ENCODE peak calls at places on chromosome 5, in six cellular contexts. One of them, this sample, is unnamed.

GRCh38 chr5:963673-964531 is 44.7 kb upstream of the NKD2 start:
- DNase-seq in foreskin fibroblast: peak
- DNase-seq in NB4: peak
- DNase-seq in fibroblast of mammary gland: peak
- DNase-seq in heart right ventricle: peak
- DNase-seq in adrenal gland: peak
- DNase-seq in this sample: no peak

GRCh38 chr5:143309661-143310431 is 93.6 kb downstream of the NR3C1 start:
- DNase-seq in fibroblast of mammary gland: no peak
- DNase-seq in foreskin fibroblast: no peak
- DNase-seq in NB4: peak
- DNase-seq in adrenal gland: no peak
- DNase-seq in heart right ventricle: no peak
- DNase-seq in this sample: no peak

GRCh38 chr5:123502120-123502519 is 9.9 kb upstream of the CSNK1G3 start:
- DNase-seq in fibroblast of mammary gland: no peak
- DNase-seq in foreskin fibroblast: no peak
- DNase-seq in NB4: no peak
- DNase-seq in heart right ventricle: no peak
- DNase-seq in adrenal gland: no peak
- DNase-seq in this sample: no peak

GRCh38 chr5:875931-876330 is 16.7 kb downstream of the BRD9 start:
- DNase-seq in NB4: no peak
- DNase-seq in adrenal gland: no peak
- DNase-seq in fibroblast of mammary gland: no peak
- DNase-seq in heart right ventricle: no peak
- DNase-seq in foreskin fibroblast: no peak
- DNase-seq in this sample: no peak

GRCh38 chr5:117336208-117336607 is 761.6 kb upstream of the SEMA6A start:
- DNase-seq in foreskin fibroblast: no peak
- DNase-seq in NB4: no peak
- DNase-seq in heart right ventricle: no peak
- DNase-seq in fibroblast of mammary gland: no peak
- DNase-seq in adrenal gland: no peak
- DNase-seq in this sample: no peak

GRCh38 chr5:123800640-123801039 is 288.7 kb downstream of the CSNK1G3 start:
- DNase-seq in adrenal gland: no peak
- DNase-seq in foreskin fibroblast: no peak
- DNase-seq in fibroblast of mammary gland: no peak
- DNase-seq in heart right ventricle: no peak
- DNase-seq in NB4: no peak
- DNase-seq in this sample: no peak

GRCh38 chr5:123455095-123455494 is 31.9 kb upstream of the CEP120 start:
- DNase-seq in heart right ventricle: no peak
- DNase-seq in fibroblast of mammary gland: no peak
- DNase-seq in foreskin fibroblast: no peak
- DNase-seq in NB4: no peak
- DNase-seq in adrenal gland: no peak
- DNase-seq in this sample: no peak

GRCh38 chr5:107254214-107254901 is 416.4 kb downstream of the EFNA5 start:
- DNase-seq in adrenal gland: no peak
- DNase-seq in heart right ventricle: no peak
- DNase-seq in NB4: no peak
- DNase-seq in foreskin fibroblast: no peak
- DNase-seq in fibroblast of mammary gland: no peak
- DNase-seq in this sample: no peak

GRCh38 chr5:179974946-179975712 is 67.4 kb upstream of the TBC1D9B start:
- DNase-seq in NB4: peak
- DNase-seq in adrenal gland: no peak
- DNase-seq in fibroblast of mammary gland: peak
- DNase-seq in foreskin fibroblast: peak
- DNase-seq in heart right ventricle: peak
- DNase-seq in this sample: no peak

GRCh38 chr5:119656023-119656422 is 26.7 kb downstream of the FAM170A start:
- DNase-seq in adrenal gland: no peak
- DNase-seq in fibroblast of mammary gland: no peak
- DNase-seq in NB4: no peak
- DNase-seq in foreskin fibroblast: no peak
- DNase-seq in heart right ventricle: no peak
- DNase-seq in this sample: no peak

GRCh38 chr5:178464431-178465048 is 125.7 kb downstream of the COL23A1 start:
- DNase-seq in heart right ventricle: no peak
- DNase-seq in adrenal gland: no peak
- DNase-seq in fibroblast of mammary gland: no peak
- DNase-seq in NB4: no peak
- DNase-seq in foreskin fibroblast: no peak
- DNase-seq in this sample: no peak

GRCh38 chr5:163401271-163401670 is 36.1 kb upstream of the CCNG1 start:
- DNase-seq in adrenal gland: no peak
- DNase-seq in foreskin fibroblast: no peak
- DNase-seq in NB4: peak
- DNase-seq in fibroblast of mammary gland: no peak
- DNase-seq in heart right ventricle: no peak
- DNase-seq in this sample: no peak

GRCh38 chr5:134447815-134448520 is 36.3 kb upstream of the CDKN2AIPNL start:
- DNase-seq in adrenal gland: no peak
- DNase-seq in NB4: no peak
- DNase-seq in heart right ventricle: no peak
- DNase-seq in fibroblast of mammary gland: no peak
- DNase-seq in foreskin fibroblast: no peak
- DNase-seq in this sample: no peak

GRCh38 chr5:64895748-64896147 is 127.0 kb downstream of the CWC27 start:
- DNase-seq in heart right ventricle: no peak
- DNase-seq in adrenal gland: no peak
- DNase-seq in NB4: no peak
- DNase-seq in foreskin fibroblast: no peak
- DNase-seq in fibroblast of mammary gland: no peak
- DNase-seq in this sample: no peak

GRCh38 chr5:6080930-6081726 is 297.2 kb downstream of the MED10 start:
- DNase-seq in adrenal gland: no peak
- DNase-seq in foreskin fibroblast: no peak
- DNase-seq in heart right ventricle: no peak
- DNase-seq in fibroblast of mammary gland: no peak
- DNase-seq in NB4: no peak
- DNase-seq in this sample: no peak

GRCh38 chr5:179530069-179530998 is 20.0 kb upstream of the RUFY1 start:
- DNase-seq in heart right ventricle: peak
- DNase-seq in NB4: peak
- DNase-seq in foreskin fibroblast: peak
- DNase-seq in adrenal gland: peak
- DNase-seq in fibroblast of mammary gland: peak
- DNase-seq in this sample: no peak

GRCh38 chr5:177319913-177320588 is 8.4 kb upstream of the MXD3 start:
- DNase-seq in fibroblast of mammary gland: no peak
- DNase-seq in adrenal gland: no peak
- DNase-seq in foreskin fibroblast: no peak
- DNase-seq in heart right ventricle: no peak
- DNase-seq in NB4: no peak
- DNase-seq in this sample: no peak

GRCh38 chr5:38719916-38720315 is 125.9 kb upstream of the OSMR start:
- DNase-seq in heart right ventricle: no peak
- DNase-seq in NB4: no peak
- DNase-seq in adrenal gland: no peak
- DNase-seq in fibroblast of mammary gland: peak
- DNase-seq in foreskin fibroblast: peak
- DNase-seq in this sample: peak

GRCh38 chr5:152086668-152087067 is 162.0 kb upstream of the GLRA1 start:
- DNase-seq in heart right ventricle: no peak
- DNase-seq in adrenal gland: no peak
- DNase-seq in foreskin fibroblast: no peak
- DNase-seq in NB4: no peak
- DNase-seq in fibroblast of mammary gland: no peak
- DNase-seq in this sample: no peak

GRCh38 chr5:390571-391491 is 52.1 kb upstream of the EXOC3 start:
- DNase-seq in adrenal gland: no peak
- DNase-seq in heart right ventricle: no peak
- DNase-seq in foreskin fibroblast: no peak
- DNase-seq in NB4: peak
- DNase-seq in fibroblast of mammary gland: no peak
- DNase-seq in this sample: no peak

DNA sequence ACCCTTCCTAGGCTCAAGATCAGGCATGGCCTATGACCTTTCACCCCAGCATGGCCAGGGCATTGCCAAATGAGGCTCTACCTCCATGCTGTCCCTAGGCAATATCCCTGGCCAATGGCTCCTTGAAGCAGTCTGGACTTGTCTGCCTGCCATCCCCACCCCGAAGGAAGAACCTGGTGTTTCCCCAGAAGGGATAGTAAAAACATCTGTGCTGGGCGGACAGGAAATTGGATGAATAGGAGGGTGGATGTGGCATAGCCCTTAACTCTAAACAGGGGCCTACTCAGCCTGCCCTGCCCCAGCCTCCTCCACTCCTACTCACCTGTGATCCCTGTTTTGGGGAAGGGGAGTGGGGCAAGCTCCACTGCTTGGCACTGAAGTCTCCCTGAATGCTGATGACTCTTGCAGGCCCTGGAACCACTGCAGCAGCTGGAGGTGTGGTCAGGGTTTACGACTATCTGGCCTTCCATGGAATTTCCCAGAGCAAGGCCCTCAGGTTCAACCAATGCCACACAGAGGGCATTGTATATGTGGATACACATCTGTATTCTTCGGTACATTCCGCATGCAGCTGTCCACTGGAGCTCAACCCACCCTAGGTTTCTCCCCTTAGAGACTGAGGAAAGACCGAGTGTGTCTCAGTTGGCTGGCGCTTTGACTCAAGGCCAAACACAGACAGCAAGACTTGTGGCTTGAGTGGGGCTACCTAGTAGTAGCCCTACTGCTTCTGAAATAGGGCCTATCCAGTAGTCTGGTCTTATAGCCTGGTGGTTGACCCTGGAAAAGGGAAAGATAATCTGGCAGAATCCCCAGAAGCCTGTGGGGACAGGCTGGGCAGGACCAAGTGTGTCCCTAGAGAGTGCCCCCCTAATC is 6.4 kb upstream of the P4HA2 start:
- DNase-seq in fibroblast of mammary gland: no peak
- DNase-seq in heart right ventricle: peak
- DNase-seq in NB4: no peak
- DNase-seq in foreskin fibroblast: no peak
- DNase-seq in adrenal gland: no peak
- DNase-seq in this sample: no peak
- TF ChIP-seq CTCF in fibroblast of mammary gland: no peak
- TF ChIP-seq CTCF in heart right ventricle: no peak
- TF ChIP-seq CTCF in NB4: no peak
- TF ChIP-seq CTCF in foreskin fibroblast: no peak
- TF ChIP-seq CTCF in adrenal gland: no peak
- TF ChIP-seq CTCF in this sample: no peak

GRCh38 chr5:141477169-141477568 is 1.4 kb downstream of the PCDHGC3 start:
- DNase-seq in foreskin fibroblast: peak
- DNase-seq in NB4: no peak
- DNase-seq in heart right ventricle: no peak
- DNase-seq in adrenal gland: no peak
- DNase-seq in fibroblast of mammary gland: no peak
- DNase-seq in this sample: no peak
- H3K4me3 ChIP-seq in foreskin fibroblast: peak
- H3K4me3 ChIP-seq in NB4: peak
- H3K4me3 ChIP-seq in heart right ventricle: peak
- H3K4me3 ChIP-seq in adrenal gland: no peak
- H3K4me3 ChIP-seq in fibroblast of mammary gland: peak
- H3K4me3 ChIP-seq in this sample: peak

DNA sequence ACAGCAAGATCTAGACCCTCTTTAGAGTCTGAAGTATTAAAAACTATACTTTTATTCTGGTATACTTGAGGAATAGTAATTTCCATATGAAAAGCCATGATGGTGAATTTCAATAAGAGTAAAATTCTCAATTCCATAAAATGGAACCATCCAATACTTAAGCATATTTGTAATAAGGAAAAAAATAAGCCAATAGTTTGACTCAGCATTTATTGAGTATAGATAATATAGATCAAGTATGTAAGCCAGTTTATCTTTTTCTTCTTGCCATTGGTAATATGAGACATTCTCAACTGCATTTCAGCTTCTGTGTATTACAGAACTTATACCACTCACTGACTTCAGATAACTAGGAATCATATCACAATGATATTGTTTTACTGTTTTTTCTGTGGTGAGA is 361.0 kb downstream of the SLCO4C1 start:
- DNase-seq in foreskin fibroblast: no peak
- DNase-seq in adrenal gland: no peak
- DNase-seq in heart right ventricle: no peak
- DNase-seq in NB4: no peak
- DNase-seq in fibroblast of mammary gland: no peak
- DNase-seq in this sample: no peak
- TF ChIP-seq CTCF in foreskin fibroblast: no peak
- TF ChIP-seq CTCF in adrenal gland: no peak
- TF ChIP-seq CTCF in heart right ventricle: no peak
- TF ChIP-seq CTCF in NB4: no peak
- TF ChIP-seq CTCF in fibroblast of mammary gland: no peak
- TF ChIP-seq CTCF in this sample: no peak

DNA sequence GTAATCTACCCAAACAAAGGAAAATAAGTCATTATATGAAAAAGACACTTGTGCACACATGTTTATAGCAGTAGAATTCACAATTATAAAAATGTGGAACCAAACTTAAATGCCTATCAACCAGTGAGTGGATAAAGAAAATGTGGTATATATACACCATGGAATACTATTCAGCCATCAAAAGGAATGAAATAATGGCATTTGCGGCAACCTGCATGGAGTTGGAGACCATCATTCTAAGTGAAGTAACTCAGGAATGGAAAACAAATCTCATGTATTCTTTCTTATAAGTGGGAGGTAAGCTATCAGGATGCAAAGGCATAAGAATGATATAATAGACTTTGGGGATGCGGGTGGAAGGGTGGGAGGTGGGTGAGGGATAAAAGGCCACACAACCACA is 34.6 kb downstream of the SLC12A2 start:
- DNase-seq in NB4: no peak
- DNase-seq in foreskin fibroblast: no peak
- DNase-seq in heart right ventricle: no peak
- DNase-seq in adrenal gland: no peak
- DNase-seq in fibroblast of mammary gland: no peak
- DNase-seq in this sample: no peak
- H3K4me3 ChIP-seq in NB4: no peak
- H3K4me3 ChIP-seq in foreskin fibroblast: no peak
- H3K4me3 ChIP-seq in heart right ventricle: no peak
- H3K4me3 ChIP-seq in adrenal gland: no peak
- H3K4me3 ChIP-seq in fibroblast of mammary gland: no peak
- H3K4me3 ChIP-seq in this sample: no peak

DNA sequence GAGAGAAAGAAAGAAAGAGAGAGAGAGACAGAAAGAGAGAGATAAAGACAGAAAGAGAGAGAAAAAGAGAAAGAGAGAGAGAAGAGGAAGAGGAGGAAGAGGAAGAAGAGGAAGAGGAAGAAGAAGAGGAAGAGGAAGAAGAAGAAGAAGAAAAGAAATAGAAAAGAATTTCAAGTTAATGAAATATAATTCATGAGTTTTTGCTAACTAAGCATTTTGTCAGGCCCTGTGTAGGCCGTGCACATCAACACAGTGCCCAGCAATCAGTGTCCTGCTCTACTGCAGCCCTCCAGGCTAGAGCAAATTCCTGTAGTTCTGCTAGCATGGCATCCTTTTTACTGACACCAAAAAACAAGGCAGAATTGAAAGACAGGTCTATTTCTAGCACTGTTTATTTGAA is 62.1 kb downstream of the PLPP1 start:
- DNase-seq in adrenal gland: no peak
- DNase-seq in heart right ventricle: no peak
- DNase-seq in NB4: no peak
- DNase-seq in fibroblast of mammary gland: no peak
- DNase-seq in foreskin fibroblast: no peak
- DNase-seq in this sample: no peak
- TF ChIP-seq CTCF in adrenal gland: no peak
- TF ChIP-seq CTCF in heart right ventricle: no peak
- TF ChIP-seq CTCF in NB4: no peak
- TF ChIP-seq CTCF in fibroblast of mammary gland: no peak
- TF ChIP-seq CTCF in foreskin fibroblast: no peak
- TF ChIP-seq CTCF in this sample: no peak

This sample was measured in astrocyte of the cerebellum.